ENCODE peak calls at places on chromosomes 1 and 21, in five cellular contexts. O is brain microvascular endothelial cell; J is DND-41; L is CD8-positive, alpha-beta memory T cell; X is pancreas. E is an unnamed sample.

GRCh38 chr1:37323486-37324377 is 150.6 kb upstream of the ZC3H12A start:
- DNase-seq in J (peak; percentile 30), L (no peak), O (peak; percentile 19), X (no peak), E (no peak)

GRCh38 chr21:17536381-17536780 is 23.5 kb downstream of the CXADR start:
- DNase-seq in X (no peak), L (no peak), O (no peak), J (no peak), E (no peak)

GRCh38 chr1:162942903-162943567 is 82.1 kb upstream of the CCDC190 start:
- DNase-seq in X (no peak), J (no peak), L (no peak), O (no peak), E (no peak)

GRCh38 chr1:216665381-216665780 is 57.8 kb downstream of the ESRRG start:
- DNase-seq in J (no peak), X (no peak), O (no peak), L (no peak), E (no peak)

GRCh38 chr1:222898191-222898527 is 83.3 kb downstream of the DISP1 start:
- DNase-seq in O (no peak), X (no peak), L (no peak), J (no peak), E (no peak)

GRCh38 chr21:39847877-39848276 is 19.4 kb upstream of the PCP4 start:
- DNase-seq in L (no peak), X (no peak), J (no peak), O (no peak), E (no peak)

GRCh38 chr1:205858141-205858961 is 8.4 kb upstream of the PM20D1 start:
- DNase-seq in X (no peak), J (no peak), L (no peak), O (no peak), E (no peak)

GRCh38 chr1:192159034-192159433 is 772 bp downstream of the RGS18 start:
- DNase-seq in X (no peak), J (peak; percentile 59), L (no peak), O (no peak), E (no peak)

GRCh38 chr1:209853677-209854076 is 25.9 kb downstream of the UTP25 start:
- DNase-seq in J (no peak), O (no peak), L (no peak), X (no peak), E (no peak)

GRCh38 chr1:243483084-243483845 is 227.4 kb downstream of the SDCCAG8 start:
- DNase-seq in X (no peak), L (peak; percentile 16), J (peak; percentile 48), O (no peak), E (no peak)

GRCh38 chr1:8116892-8117262 is 90.8 kb upstream of the ERRFI1 start:
- DNase-seq in X (no peak), J (no peak), O (peak; percentile 82), L (no peak), E (peak; percentile 46)

GRCh38 chr1:5886140-5886483 is 106.1 kb downstream of the NPHP4 start:
- DNase-seq in L (no peak), O (no peak), X (no peak), J (no peak), E (no peak)

GRCh38 chr1:155128469-155128754 is 736 bp downstream of the EFNA1 start:
- DNase-seq in O (no peak), L (no peak), X (no peak), J (no peak), E (no peak)

GRCh38 chr1:53071167-53071865 is 9.3 kb downstream of the PODN start:
- DNase-seq in J (no peak), L (no peak), O (no peak), X (no peak), E (no peak)

GRCh38 chr21:17081193-17081592 is 431.6 kb upstream of the CXADR start:
- DNase-seq in J (no peak), X (no peak), O (no peak), L (no peak), E (no peak)

GRCh38 chr21:37079211-37079824 is 6.3 kb downstream of the TTC3 start:
- DNase-seq in O (no peak), L (no peak), X (no peak), J (no peak), E (no peak)

GRCh38 chr1:185528084-185528656 is 206.0 kb upstream of the HMCN1 start:
- DNase-seq in J (no peak), X (no peak), L (no peak), O (no peak), E (no peak)

GRCh38 chr1:245583575-245584330 is 429.0 kb downstream of the KIF26B start:
- DNase-seq in J (no peak), O (no peak), X (no peak), L (no peak), E (no peak)

GRCh38 chr21:44773291-44773932 is 28.2 kb downstream of the UBE2G2 start:
- DNase-seq in X (no peak), L (no peak), J (no peak), O (no peak), E (no peak)

DNA sequence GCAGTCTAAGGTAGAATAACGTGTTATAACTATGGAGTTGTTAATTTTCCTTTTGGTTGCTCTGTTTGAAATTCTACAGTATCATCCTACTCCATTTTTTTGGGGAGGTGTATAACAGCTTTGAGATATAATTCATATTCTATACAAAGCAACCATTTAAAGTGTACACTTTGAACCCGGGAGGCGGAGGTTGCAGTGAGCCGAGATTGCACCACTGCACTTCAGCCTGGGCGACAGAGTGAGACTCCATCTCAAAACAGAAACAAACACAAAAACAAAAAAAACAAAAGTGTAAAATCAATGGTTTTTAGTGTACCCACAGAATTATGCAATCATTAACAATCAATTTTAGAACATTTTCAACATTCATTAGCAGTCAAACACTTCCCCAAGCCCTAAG is 33.8 kb downstream of the CNIH4 start:
- DNase-seq in X (no peak), O (no peak), J (no peak), L (no peak), E (no peak)
- H3K36me3 ChIP-seq in X (no peaks in the 10 kb centered on the region), O (peaks cover 82% of the 10 kb centered on the region), J (peaks cover 73% of the 10 kb centered on the region), L (peaks cover 6% of the 10 kb centered on the region), E (peaks cover 14% of the 10 kb centered on the region)

GRCh38 chr1:226407199-226407496 is 745 bp downstream of the PARP1 start:
- DNase-seq in X (no peak), L (no peak), J (no peak), O (no peak), E (no peak)

GRCh38 chr1:226404063-226404903 is 3.6 kb downstream of the PARP1 start:
- DNase-seq in J (no peak), X (no peak), L (no peak), O (peak; percentile 6), E (no peak)

GRCh38 chr1:226404904-226405222 is 3.0 kb downstream of the PARP1 start:
- DNase-seq in J (no peak), O (no peak), X (no peak), L (no peak), E (no peak)

GRCh38 chr1:226406401-226406881 is 1.5 kb downstream of the PARP1 start:
- DNase-seq in L (peak; percentile 27), J (no peak), X (no peak), O (no peak), E (no peak)

DNA sequence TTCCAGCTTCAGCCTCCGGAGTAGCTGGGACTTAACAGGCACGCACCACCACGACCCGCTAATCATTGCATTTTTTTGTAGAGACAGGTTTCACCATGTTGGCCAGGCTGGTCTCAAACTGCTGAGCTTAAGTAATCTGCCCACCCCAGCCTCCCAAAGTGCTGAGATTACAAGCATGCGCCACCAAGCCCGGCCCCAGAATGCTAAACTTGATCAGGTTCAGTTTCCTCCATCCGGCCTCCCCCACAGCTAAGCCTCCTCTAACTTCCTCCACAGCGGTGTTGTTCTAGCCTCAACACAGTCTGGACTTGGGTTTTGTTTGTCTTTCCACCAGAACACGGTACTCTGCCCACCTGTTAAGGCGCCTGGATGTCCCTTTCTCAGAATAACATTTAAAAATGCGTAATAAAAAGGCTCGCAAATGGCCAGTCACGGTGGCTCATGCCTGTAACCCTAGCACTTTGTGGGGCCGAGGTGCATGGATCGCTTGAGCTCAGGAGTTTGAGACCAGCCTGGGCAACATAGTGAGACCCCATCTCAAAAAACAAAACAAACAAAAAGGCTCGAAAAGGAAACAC is 2.4 kb downstream of the PARP1 start:
- DNase-seq in J (no peak), X (no peak), O (no peak), L (no peak), E (no peak)
- H3K27ac ChIP-seq in J (no peak overlapping the region), X (peak overlapping the region; percentile 84), O (no peak overlapping the region), L (peak overlapping the region; percentile 7), E (no peak overlapping the region)

GRCh38 chr1:45694823-45695222 is 6.8 kb downstream of the TMEM69 start:
- DNase-seq in L (no peak), J (no peak), O (no peak), X (no peak), E (no peak)
- H3K36me3 ChIP-seq in L (peaks cover 29% of the 10 kb centered on the region), J (peaks cover 61% of the 10 kb centered on the region), O (peaks cover 30% of the 10 kb centered on the region), X (no peaks in the 10 kb centered on the region), E (peaks cover 6% of the 10 kb centered on the region)

GRCh38 chr1:176826265-176826664 is 338.2 kb downstream of the ASTN1 start:
- DNase-seq in O (no peak), J (no peak), L (no peak), X (no peak), E (no peak)

GRCh38 chr1:176831150-176831549 is 333.4 kb downstream of the ASTN1 start:
- DNase-seq in L (no peak), O (no peak), J (no peak), X (no peak), E (no peak)

DNA sequence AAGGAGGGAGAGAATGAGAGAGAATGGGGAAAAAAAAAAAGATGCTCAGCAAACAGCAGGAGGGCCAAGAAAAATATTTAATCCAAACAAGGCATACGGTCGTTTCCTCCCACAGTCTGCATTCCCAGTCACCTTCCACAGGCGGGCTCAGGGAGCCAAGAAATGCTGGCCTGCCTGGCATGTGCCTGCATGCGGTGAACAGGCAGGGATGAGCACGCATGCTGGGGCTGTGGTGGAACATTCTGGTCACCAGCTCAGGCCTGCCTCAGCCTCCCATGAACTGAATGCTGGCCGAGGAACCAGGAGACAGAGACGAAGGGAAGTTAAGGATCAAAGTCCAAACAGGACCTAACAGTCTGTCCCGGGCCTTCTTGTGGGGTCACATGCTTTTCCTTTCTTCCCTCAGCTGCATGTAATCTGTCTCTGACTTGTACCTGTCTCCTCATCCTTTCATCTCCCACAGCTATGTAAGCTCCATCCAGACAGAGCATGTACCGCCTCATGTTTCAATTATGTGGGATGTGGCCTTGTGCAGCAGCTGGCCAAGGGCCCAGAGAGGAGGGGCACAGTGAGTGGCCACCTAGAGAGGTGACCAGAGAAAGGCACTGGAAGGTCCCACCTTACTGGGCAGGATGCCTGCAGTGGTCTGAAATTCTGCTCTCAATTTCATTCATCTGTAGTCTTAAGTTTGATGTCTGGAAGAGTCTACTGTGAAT is 335.1 kb downstream of the ASTN1 start:
- DNase-seq in X (no peak), O (no peak), L (no peak), J (no peak), E (no peak)
- H3K27ac ChIP-seq in X (no peak overlapping the region), O (no peak overlapping the region), L (no peak overlapping the region), J (no peak overlapping the region), E (no peak overlapping the region)

GRCh38 chr1:43366601-43367025 is 1.2 kb downstream of the ELOVL1 start:
- DNase-seq in O (no peak), X (no peak), J (no peak), L (no peak), E (peak; percentile 38)
- H3K36me3 ChIP-seq in O (peaks cover 29% of the 10 kb centered on the region), X (no peaks in the 10 kb centered on the region), J (peaks cover 45% of the 10 kb centered on the region), L (peaks cover 27% of the 10 kb centered on the region), E (peaks cover 11% of the 10 kb centered on the region)